ENCODE peak calls at places on chromosome 7, in four cellular contexts. H is cardiac muscle cell, N is heart right ventricle, G is sigmoid colon. W is an unnamed sample. For H3K4me1, the result is how much of the 10 kb centered on the place peaks cover.

GRCh38 chr7:87369216-87369615 is 23.8 kb downstream of the CROT start:
- DNase-seq in N (no peak), G (no peak), H (no peak), W (no peak)

GRCh38 chr7:42237162-42237821 is at the start of gene GLI3:
- DNase-seq in N (peak), H (peak), G (peak), W (peak)

GRCh38 chr7:155739538-155740140 is 72.6 kb downstream of the SHH start:
- DNase-seq in N (no peak), G (peak), H (no peak), W (no peak)

GRCh38 chr7:124566576-124566975 is 199.0 kb downstream of the GPR37 start:
- DNase-seq in G (no peak), H (no peak), N (no peak), W (no peak)

GRCh38 chr7:516216-516605 is 3.4 kb downstream of the PDGFA start:
- DNase-seq in G (no peak), H (no peak), N (no peak), W (no peak)

GRCh38 chr7:120941856-120942255 is 8.7 kb upstream of the ING3 start:
- DNase-seq in N (no peak), H (no peak), G (no peak), W (no peak)

GRCh38 chr7:14085901-14086300 is 96.4 kb upstream of the ETV1 start:
- DNase-seq in N (no peak), G (no peak), H (no peak), W (no peak)

GRCh38 chr7:96723622-96724021 is 14.0 kb upstream of the SEM1 start:
- DNase-seq in G (no peak), N (no peak), H (no peak), W (no peak)

GRCh38 chr7:118839544-118839943 is 615.0 kb downstream of the ANKRD7 start:
- DNase-seq in N (no peak), G (no peak), H (no peak), W (no peak)

GRCh38 chr7:43577485-43577951 is 5.4 kb upstream of the STK17A start:
- DNase-seq in G (no peak), H (no peak), N (no peak), W (no peak)

GRCh38 chr7:135597181-135597925 is 39.6 kb downstream of the NUP205 start:
- DNase-seq in N (no peak), G (no peak), H (no peak), W (no peak)

GRCh38 chr7:74187915-74188675 is 13.9 kb downstream of the EIF4H start:
- DNase-seq in G (no peak), H (no peak), N (no peak), W (no peak)

GRCh38 chr7:93316730-93317129 is 84.6 kb downstream of the VPS50 start:
- DNase-seq in H (no peak), N (no peak), G (no peak), W (no peak)

GRCh38 chr7:13032524-13032923 is 345.1 kb downstream of the ARL4A start:
- DNase-seq in G (no peak), H (no peak), N (no peak), W (no peak)

GRCh38 chr7:116687801-116688201 is 15.8 kb downstream of the MET start:
- DNase-seq in N (no peak), G (no peak), H (no peak), W (no peak)

GRCh38 chr7:130654850-130655249 is 13.7 kb downstream of the COPG2 start:
- DNase-seq in H (no peak), G (no peak), N (no peak), W (no peak)

GRCh38 chr7:123635551-123636359 is 19.9 kb upstream of the LMOD2 start:
- DNase-seq in N (no peak), H (peak), G (no peak), W (no peak)

GRCh38 chr7:91164948-91165845 is 99.0 kb upstream of the FZD1 start:
- DNase-seq in H (no peak), G (no peak), N (no peak), W (no peak)

GRCh38 chr7:123437447-123437995 is 96.9 kb downstream of the IQUB start:
- DNase-seq in N (no peak), H (no peak), G (no peak), W (no peak)

GRCh38 chr7:132838313-132838712 is 243.6 kb downstream of the CHCHD3 start:
- DNase-seq in H (no peak), G (no peak), N (no peak), W (no peak)

GRCh38 chr7:36607206-36607515 is 117.1 kb downstream of the AOAH start:
- DNase-seq in N (no peak), G (no peak), H (no peak), W (no peak)

GRCh38 chr7:84855758-84856157 is 331.1 kb downstream of the SEMA3D start:
- DNase-seq in H (no peak), N (no peak), G (no peak), W (no peak)

GRCh38 chr7:2172311-2173183 is 60.2 kb downstream of the MAD1L1 start:
- DNase-seq in G (no peak), N (no peak), H (no peak), W (peak)

GRCh38 chr7:8511810-8512209 is 78.4 kb downstream of the NXPH1 start:
- DNase-seq in N (no peak), G (no peak), H (no peak), W (no peak)

GRCh38 chr7:46485481-46486065 is 564.5 kb upstream of the IGFBP3 start:
- DNase-seq in G (no peak), H (no peak), N (no peak), W (no peak)

GRCh38 chr7:70417061-70417655 is 714.8 kb upstream of the GALNT17 start:
- DNase-seq in H (no peak), N (no peak), G (no peak), W (no peak)

GRCh38 chr7:56229631-56230030 is 113.4 kb upstream of the NUPR2 start:
- DNase-seq in G (no peak), H (no peak), N (no peak), W (no peak)

GRCh38 chr7:81710751-81711150 is 59.1 kb downstream of the HGF start:
- DNase-seq in N (no peak), H (no peak), G (no peak), W (no peak)

GRCh38 chr7:70694909-70695803 is 436.8 kb upstream of the GALNT17 start:
- DNase-seq in G (no peak), H (peak), N (peak), W (peak)

GRCh38 chr7:120553497-120553896 is 280.5 kb downstream of the KCND2 start:
- DNase-seq in N (no peak), G (no peak), H (no peak), W (no peak)

GRCh38 chr7:1848911-1849311 is 178.8 kb downstream of the ELFN1 start:
- DNase-seq in G (no peak), H (no peak), N (no peak), W (no peak)

GRCh38 chr7:3232228-3232627 is 68.8 kb upstream of the SDK1 start:
- DNase-seq in N (no peak), H (no peak), G (no peak), W (no peak)

GRCh38 chr7:79245623-79246249 is 207.7 kb downstream of the MAGI2 start:
- DNase-seq in G (no peak), N (no peak), H (no peak), W (no peak)

GRCh38 chr7:78490526-78490925 is 692.0 kb downstream of the PHTF2 start:
- DNase-seq in H (no peak), G (no peak), N (no peak), W (no peak)

GRCh38 chr7:129952653-129953560 is at the start of gene UBE2H:
- DNase-seq in G (peak), N (peak), H (peak), W (peak)

GRCh38 chr7:15821484-15822122 is 135.1 kb upstream of the MEOX2 start:
- DNase-seq in G (no peak), H (no peak), N (no peak), W (no peak)

GRCh38 chr7:15820319-15820718 is 133.8 kb upstream of the MEOX2 start:
- DNase-seq in H (no peak), G (no peak), N (no peak), W (no peak)

DNA sequence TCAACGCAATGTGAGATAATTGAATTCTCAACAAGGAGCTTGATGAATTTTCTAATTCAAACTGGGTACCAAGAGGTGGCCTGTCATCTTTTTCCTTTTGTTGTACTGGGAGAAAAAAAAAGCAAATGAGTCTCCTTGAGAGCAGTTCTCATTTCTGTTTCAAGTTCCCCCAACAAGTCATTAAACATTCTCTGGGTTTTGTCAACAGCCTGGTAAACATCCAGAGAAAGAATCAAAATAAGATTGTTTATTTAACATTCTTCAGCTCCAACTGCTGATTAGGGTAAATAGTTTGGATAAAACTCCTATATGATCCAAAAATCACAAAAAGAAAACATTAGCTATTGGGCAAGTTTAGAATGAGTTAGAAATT is 135.6 kb upstream of the MEOX2 start:
- DNase-seq in H (no peak), N (no peak), G (no peak), W (no peak)
- H3K27ac ChIP-seq in H (no peak), N (peak), G (no peak), W (no peak)

GRCh38 chr7:108294595-108294994 is 161.6 kb downstream of the NRCAM start:
- DNase-seq in H (no peak), N (no peak), G (no peak), W (no peak)
- H3K4me1 ChIP-seq in H (under half), N (under half), G (under half), W (under half)

DNA sequence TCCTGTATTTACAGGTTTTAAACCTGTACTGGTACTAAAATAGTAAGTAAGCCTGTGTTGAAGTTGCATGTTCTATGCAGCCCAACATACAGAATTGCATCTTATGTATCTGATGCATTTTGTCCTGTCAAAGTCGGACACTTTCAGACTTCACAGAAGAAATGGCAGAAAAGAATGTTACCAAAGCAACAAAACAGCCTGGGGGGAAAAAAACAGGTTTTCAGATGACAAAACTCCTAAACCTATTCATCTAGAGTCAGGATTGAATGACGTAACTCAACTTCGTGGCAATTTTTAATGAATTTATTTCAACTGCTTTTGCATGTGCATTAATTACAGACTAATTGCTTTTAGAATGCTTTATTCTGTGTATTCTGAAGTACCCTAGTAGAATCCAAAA is 28.4 kb downstream of the CYTH3 start:
- DNase-seq in G (no peak), H (no peak), N (no peak), W (no peak)
- TF ChIP-seq CTCF in G (no peak), H (no peak), N (no peak), W (no peak)

GRCh38 chr7:150686030-150686626 is 622 bp downstream of the GIMAP2 start:
- DNase-seq in G (no peak), H (no peak), N (no peak), W (no peak)

GRCh38 chr7:150688630-150689029 is 3.1 kb downstream of the GIMAP2 start:
- DNase-seq in G (no peak), H (no peak), N (no peak), W (no peak)

DNA sequence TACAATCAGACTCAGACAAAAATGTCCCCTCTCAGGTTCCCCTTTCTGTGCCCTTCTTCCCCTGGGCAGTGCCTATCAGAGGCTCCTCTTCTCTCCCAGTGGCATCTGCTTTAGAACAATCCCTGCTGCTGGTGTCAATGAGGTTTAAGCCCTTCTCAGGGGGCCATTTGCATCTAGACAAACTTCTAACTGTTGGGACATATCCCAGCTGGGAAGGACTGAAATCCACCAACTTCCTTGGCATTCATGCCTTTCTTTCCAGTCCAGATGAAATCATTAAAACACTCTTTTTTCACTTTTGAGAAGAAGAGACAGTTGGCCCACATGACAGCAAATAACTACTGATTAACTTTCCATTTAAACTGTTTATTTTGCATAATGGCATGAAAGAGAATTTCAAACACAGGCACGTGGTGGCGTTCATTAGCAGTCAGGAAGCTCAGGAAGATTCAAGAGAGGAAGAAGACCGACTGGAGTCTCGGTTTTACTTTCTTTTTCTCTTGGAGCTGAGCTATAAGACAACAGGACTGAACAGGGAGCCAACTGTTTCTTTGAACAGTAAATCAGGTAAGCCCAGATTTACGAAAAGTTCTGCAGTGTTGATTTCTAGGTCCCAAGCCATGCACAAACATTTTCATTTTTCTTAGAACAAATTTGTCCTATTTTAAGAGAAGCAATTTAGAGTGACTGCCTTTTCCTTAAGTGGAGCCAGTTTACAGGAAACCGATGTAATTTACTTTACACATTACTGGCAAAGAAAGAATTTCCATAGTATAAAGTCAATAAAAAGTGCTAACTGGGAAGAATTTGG is at the start of gene GIMAP2:
- DNase-seq in H (no peak), G (no peak), N (peak), W (peak)
- H3K27ac ChIP-seq in H (no peak), G (peak), N (peak), W (peak)

GRCh38 chr7:29196191-29196590 is 1.6 kb downstream of the CHN2 start:
- DNase-seq in N (no peak), H (no peak), G (no peak), W (no peak)
- H3K4me1 ChIP-seq in N (under half), H (under half), G (under half), W (under half)

GRCh38 chr7:38070718-38071117 is 107.3 kb upstream of the STARD3NL start:
- DNase-seq in H (peak), N (no peak), G (no peak), W (no peak)
- TF ChIP-seq CTCF in H (peak), N (no peak), G (no peak), W (no peak)

GRCh38 chr7:27116521-27116946 is 14.0 kb downstream of the HOXA4 start:
- DNase-seq in N (no peak), H (no peak), G (no peak), W (no peak)
- H3K27ac ChIP-seq in N (peak), H (no peak), G (peak), W (no peak)